ENCODE peak calls at places on chromosome 2, in six cellular contexts. G is Kasumi-1, T is sigmoid colon, V is HT1080, K is GM19239, J is choroid plexus epithelial cell. Q is an unnamed sample.

GRCh38 chr2:144971937-144972336 is 452.0 kb upstream of the ZEB2 start:
- DNase-seq in V (no peak), T (no peak), G (no peak), K (no peak), J (no peak), Q (no peak)

GRCh38 chr2:45497355-45497754 is 113.7 kb downstream of the SRBD1 start:
- DNase-seq in G (no peak), J (peak), T (no peak), V (no peak), K (no peak), Q (no peak)

GRCh38 chr2:28400921-28401320 is 8.3 kb downstream of the FOSL2 start:
- DNase-seq in G (no peak), T (no peak), K (no peak), J (no peak), V (no peak), Q (no peak)

GRCh38 chr2:190267302-190267701 is 52.3 kb downstream of the HIBCH start:
- DNase-seq in T (no peak), K (no peak), V (peak), G (no peak), J (peak), Q (no peak)

GRCh38 chr2:64295326-64296149 is 151.3 kb upstream of the PELI1 start:
- DNase-seq in G (no peak), K (no peak), V (no peak), J (no peak), T (no peak), Q (no peak)

GRCh38 chr2:223058952-223059716 is 7.1 kb downstream of the KCNE4 start:
- DNase-seq in K (no peak), J (peak), T (no peak), V (no peak), G (no peak), Q (no peak)

GRCh38 chr2:220533485-220533884 is 906.1 kb downstream of the SLC4A3 start:
- DNase-seq in J (peak), T (no peak), G (no peak), K (no peak), V (peak), Q (no peak)

GRCh38 chr2:48448274-48449061 is 81.5 kb upstream of the STON1 start:
- DNase-seq in G (peak), J (peak), K (no peak), T (no peak), V (no peak), Q (no peak)

GRCh38 chr2:118169359-118170005 is 81.2 kb downstream of the INSIG2 start:
- DNase-seq in T (peak), K (peak), J (peak), V (peak), G (peak), Q (no peak)

GRCh38 chr2:238433941-238434845 is 7.5 kb downstream of the ASB1 start:
- DNase-seq in K (no peak), V (peak), J (peak), G (no peak), T (no peak), Q (no peak)

GRCh38 chr2:181058378-181059269 is 78.2 kb downstream of the UBE2E3 start:
- DNase-seq in K (peak), G (peak), J (peak), V (peak), T (no peak), Q (no peak)

GRCh38 chr2:67694464-67694863 is 297.3 kb downstream of the ETAA1 start:
- DNase-seq in K (no peak), G (no peak), T (no peak), J (no peak), V (no peak), Q (peak)

GRCh38 chr2:12106440-12107080 is 360.1 kb downstream of the LPIN1 start:
- DNase-seq in G (peak), V (peak), J (peak), T (peak), K (no peak), Q (no peak)

GRCh38 chr2:240615830-240616547 is 9.3 kb upstream of the GPR35 start:
- DNase-seq in V (no peak), K (no peak), G (no peak), T (peak), J (no peak), Q (no peak)

GRCh38 chr2:26462511-26463251 is 15.2 kb downstream of the OTOF start:
- DNase-seq in G (peak), T (no peak), V (peak), J (peak), K (no peak), Q (no peak)

GRCh38 chr2:204174034-204174433 is 237.5 kb downstream of the ICOS start:
- DNase-seq in G (no peak), V (no peak), J (no peak), K (no peak), T (no peak), Q (no peak)

GRCh38 chr2:63000801-63001200 is 49.8 kb upstream of the OTX1 start:
- DNase-seq in G (no peak), V (no peak), J (peak), T (no peak), K (no peak), Q (no peak)

GRCh38 chr2:19987936-19988335 is 2.0 kb downstream of the WDR35 start:
- DNase-seq in T (no peak), V (no peak), G (no peak), J (no peak), K (peak), Q (no peak)